ENCODE peak calls at places on chromosomes 4 and X, in four cellular contexts. F is transverse colon, P is SK-N-SH, N is sigmoid colon. Z is an unnamed sample.

GRCh38 chrX:39984191-39984956 is 113.4 kb downstream of the BCOR start:
- DNase-seq in F (no peak), P (no peak), N (no peak), Z (no peak)

GRCh38 chr4:149203256-149204001 is 612.2 kb downstream of the IQCM start:
- DNase-seq in F (no peak), P (no peak), N (no peak), Z (no peak)

GRCh38 chr4:6403400-6403685 is 69.1 kb downstream of the PPP2R2C start:
- DNase-seq in F (no peak), P (no peak), N (no peak), Z (no peak)

GRCh38 chrX:120136128-120136527 is 20.4 kb upstream of the RHOXF1 start:
- DNase-seq in F (no peak), P (no peak), N (no peak), Z (no peak)

GRCh38 chrX:105698386-105698785 is 124.0 kb upstream of the NRK start:
- DNase-seq in F (no peak), P (no peak), N (no peak), Z (no peak)

GRCh38 chrX:9501362-9501761 is 36.5 kb downstream of the TBL1X start:
- DNase-seq in F (no peak), P (no peak), N (no peak), Z (no peak)

GRCh38 chrX:69740317-69740716 is 124.4 kb downstream of the EDA start:
- DNase-seq in F (no peak), P (no peak), N (no peak), Z (no peak)

GRCh38 chr4:56530269-56531148 is 24.9 kb downstream of the ARL9 start:
- DNase-seq in F (peak), P (peak), N (peak), Z (peak)

GRCh38 chrX:155745792-155746191 is 133.0 kb upstream of the TMLHE start:
- DNase-seq in F (peak), P (no peak), N (no peak), Z (peak)

GRCh38 chr4:82652062-82652461 is 90.3 kb upstream of the TMEM150C start:
- DNase-seq in F (no peak), P (no peak), N (no peak), Z (no peak)

GRCh38 chr4:78654809-78655208 is 103.2 kb downstream of the ANXA3 start:
- DNase-seq in F (no peak), P (no peak), N (no peak), Z (no peak)

GRCh38 chr4:184397516-184398163 is 76.7 kb downstream of the IRF2 start:
- DNase-seq in F (no peak), P (no peak), N (no peak), Z (no peak)

GRCh38 chr4:38072578-38072977 is 112.4 kb downstream of the PTTG2 start:
- DNase-seq in F (no peak), P (no peak), N (no peak), Z (no peak)

GRCh38 chrX:13013353-13014110 is 30.9 kb downstream of the FAM9C start:
- DNase-seq in F (peak), P (no peak), N (peak), Z (no peak)

GRCh38 chrX:115573172-115573571 is 12.2 kb downstream of the PLS3 start:
- DNase-seq in F (no peak), P (no peak), N (no peak), Z (no peak)

GRCh38 chr4:122379239-122379638 is 428 bp downstream of the ADAD1 start:
- DNase-seq in F (no peak), P (peak), N (no peak), Z (no peak)

GRCh38 chr4:169159614-169160013 is 111.1 kb downstream of the SH3RF1 start:
- DNase-seq in F (no peak), P (no peak), N (no peak), Z (no peak)

GRCh38 chr4:1249731-1250526 is 999 bp upstream of the CTBP1 start:
- DNase-seq in F (peak), P (peak), N (peak), Z (no peak)
- TF ChIP-seq POLR2AphosphoS5 in F (peak), P (no peak), N (peak), Z (no peak)

DNA sequence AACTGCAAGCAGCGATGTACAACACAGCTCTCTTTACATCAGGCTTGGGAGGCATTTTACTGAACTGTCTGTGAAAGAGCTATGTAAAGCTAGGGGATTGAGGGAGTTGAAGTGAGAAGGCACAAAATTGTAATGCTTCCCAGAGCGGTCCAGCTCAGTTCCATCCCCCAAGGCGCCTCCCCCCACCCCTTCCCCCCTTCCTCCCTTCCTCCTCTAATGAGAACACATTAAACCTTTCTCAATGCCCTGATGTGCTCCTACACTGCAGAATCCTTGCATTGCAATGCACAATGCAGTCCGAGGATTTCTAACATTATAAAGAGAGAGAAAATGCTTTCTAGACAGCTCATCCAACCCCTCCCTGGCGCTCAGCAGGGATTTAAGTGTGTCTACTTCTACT is 73.9 kb downstream of the CXXC4 start:
- DNase-seq in F (no peak), P (no peak), N (no peak), Z (no peak)
- H3K27ac ChIP-seq in F (no peak), P (no peak), N (no peak), Z (no peak)

GRCh38 chrX:72365126-72365525 is 59.4 kb upstream of the CITED1 start:
- DNase-seq in F (no peak), P (no peak), N (no peak), Z (no peak)
- TF ChIP-seq EP300 in F (no peak), P (no peak), N (no peak), Z (no peak)

DNA sequence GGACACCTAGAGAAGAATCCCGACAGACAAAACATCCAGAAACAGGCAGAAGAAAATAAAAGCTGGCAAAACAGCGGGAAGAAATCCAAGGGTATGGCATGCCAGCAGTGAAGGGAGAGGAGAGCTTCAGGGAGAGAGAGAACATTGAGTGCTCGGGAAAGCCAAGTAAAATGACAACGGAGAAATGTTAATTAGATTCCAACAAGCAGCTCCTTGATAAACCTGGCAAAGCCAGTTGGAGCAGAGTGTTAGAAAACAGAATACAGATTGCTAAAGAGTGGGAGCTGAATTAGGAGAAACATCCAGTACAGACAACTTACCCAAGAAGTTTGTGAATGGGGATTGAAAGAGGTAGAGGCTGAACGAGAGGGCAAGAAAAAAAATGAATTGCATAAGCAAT is 40.4 kb upstream of the MAOA start:
- DNase-seq in F (no peak), P (no peak), N (no peak), Z (no peak)
- TF ChIP-seq POLR2AphosphoS5 in F (no peak), P (no peak), N (no peak), Z (no peak)

DNA sequence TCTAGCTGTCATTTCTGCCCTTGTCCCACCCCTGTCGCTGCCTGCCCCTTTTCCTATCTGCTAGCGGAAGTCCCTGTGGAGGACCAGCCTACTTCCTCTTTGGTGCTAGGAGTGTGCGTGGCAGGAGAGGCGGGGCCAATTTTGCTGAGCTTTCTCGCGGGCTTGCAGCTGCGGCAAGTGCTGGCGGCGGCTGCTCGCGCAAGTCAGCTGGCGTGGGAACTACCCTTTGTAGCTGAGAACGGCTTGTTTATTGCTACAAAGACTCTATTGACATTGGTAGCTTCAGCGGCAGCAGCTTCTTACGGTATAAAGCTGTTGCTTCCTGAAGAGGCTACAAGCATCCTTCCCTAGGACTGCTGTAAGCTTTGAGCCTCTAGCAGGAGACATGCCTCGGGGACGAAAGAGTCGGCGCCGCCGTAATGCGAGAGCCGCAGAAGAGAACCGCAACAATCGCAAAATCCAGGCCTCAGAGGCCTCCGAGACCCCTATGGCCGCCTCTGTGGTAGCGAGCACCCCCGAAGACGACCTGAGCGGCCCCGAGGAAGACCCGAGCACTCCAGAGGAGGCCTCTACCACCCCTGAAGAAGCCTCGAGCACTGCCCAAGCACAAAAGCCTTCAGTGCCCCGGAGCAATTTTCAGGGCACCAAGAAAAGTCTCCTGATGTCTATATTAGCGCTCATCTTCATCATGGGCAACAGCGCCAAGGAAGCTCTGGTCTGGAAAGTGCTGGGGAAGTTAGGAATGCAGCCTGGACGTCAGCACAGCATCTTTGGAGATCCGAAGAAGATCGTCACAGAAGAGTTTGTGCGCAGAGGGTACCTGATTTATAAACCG is at the start of gene MAGEH1:
- DNase-seq in F (peak), P (peak), N (peak), Z (peak)
- H3K27ac ChIP-seq in F (peak), P (peak), N (peak), Z (peak)

GRCh38 chrX:51892921-51893745 is at the start of gene MAGED1:
- DNase-seq in F (peak), P (peak), N (peak), Z (peak)

GRCh38 chrX:51893931-51894696 is 691 bp downstream of the MAGED1 start:
- DNase-seq in F (no peak), P (peak), N (peak), Z (no peak)

GRCh38 chrX:51891821-51892551 is 1.4 kb upstream of the MAGED1 start:
- DNase-seq in F (no peak), P (peak), N (peak), Z (no peak)

GRCh38 chrX:51896626-51897025 is 3.2 kb downstream of the MAGED1 start:
- DNase-seq in F (no peak), P (no peak), N (no peak), Z (no peak)

DNA sequence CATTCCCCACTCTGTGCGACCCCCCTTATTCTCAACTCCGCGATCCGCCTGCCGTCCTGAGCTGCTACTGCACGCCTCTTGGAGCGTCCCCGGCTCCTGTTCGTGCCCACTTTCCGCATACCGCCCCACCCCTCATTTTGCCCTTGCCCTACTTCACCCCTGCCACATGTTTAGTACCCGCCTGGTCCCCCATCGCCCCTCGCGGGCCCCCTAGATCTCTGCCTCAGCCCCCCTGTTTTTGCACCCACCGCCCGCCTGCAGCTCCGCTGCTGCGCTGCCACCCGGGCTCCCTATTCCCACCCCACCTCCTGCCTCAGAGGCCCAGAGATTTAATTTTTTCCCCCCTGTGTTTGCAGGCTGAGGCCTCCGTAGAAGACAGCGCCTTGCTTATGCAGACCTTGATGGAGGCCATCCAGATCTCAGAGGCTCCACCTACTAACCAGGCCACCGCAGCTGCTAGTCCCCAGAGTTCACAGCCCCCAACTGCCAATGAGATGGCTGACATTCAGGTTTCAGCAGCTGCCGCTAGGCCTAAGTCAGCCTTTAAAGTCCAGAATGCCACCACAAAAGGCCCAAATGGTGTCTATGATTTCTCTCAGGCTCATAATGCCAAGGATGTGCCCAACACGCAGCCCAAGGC is 1.4 kb downstream of the MAGED1 start:
- DNase-seq in F (peak), P (peak), N (peak), Z (no peak)
- TF ChIP-seq EP300 in F (no peak), P (no peak), N (no peak), Z (no peak)

GRCh38 chr4:188454573-188454972 is 315.3 kb downstream of the TRIML1 start:
- DNase-seq in F (no peak), P (no peak), N (no peak), Z (no peak)

GRCh38 chr4:188452097-188452496 is 312.9 kb downstream of the TRIML1 start:
- DNase-seq in F (no peak), P (no peak), N (no peak), Z (no peak)

GRCh38 chr4:188455353-188455752 is 316.1 kb downstream of the TRIML1 start:
- DNase-seq in F (no peak), P (no peak), N (no peak), Z (no peak)
- TF ChIP-seq POLR2AphosphoS5 in F (no peak), P (peak), N (no peak), Z (no peak)